ENCODE peak calls at places on chromosomes 6 and 20, in nine cellular contexts. Q is fibroblast of mammary gland, T is right atrium auricular region, J is activated T-cell treated with anti-CD3 and anti-CD28 coated beads for 1 hour, O is H4, B is HS-5, L is NCI-H1436 treated with DMSO at 0.1 percent for 48 hours, C is HTR-8/SVneo, V is fibroblast of pulmonary artery. W is an unnamed sample.

GRCh38 chr20:7744411-7744810 is 195.8 kb downstream of the HAO1 start:
- DNase-seq in Q (peak; percentile 90), T (no peak), J (no peak), O (peak; percentile 34), B (peak; percentile 95), L (no peak), C (no peak), V (peak; percentile 82), W (no peak)

GRCh38 chr6:36054965-36055364 is 27.4 kb downstream of the MAPK14 start:
- DNase-seq in Q (no peak), T (no peak), J (no peak), O (no peak), B (no peak), L (no peak), C (no peak), V (no peak), W (no peak)

GRCh38 chr20:35968930-35969329 is 540 bp downstream of the CNBD2 start:
- DNase-seq in Q (no peak), T (no peak), J (no peak), O (no peak), B (no peak), L (no peak), C (no peak), V (no peak), W (no peak)

GRCh38 chr20:57671662-57672061 is 38.2 kb downstream of the PMEPA1 start:
- DNase-seq in Q (no peak), T (no peak), J (no peak), O (no peak), B (no peak), L (no peak), C (peak; percentile 57), V (peak; percentile 14), W (no peak)

GRCh38 chr6:148509789-148510581 is 167.3 kb downstream of the SASH1 start:
- DNase-seq in Q (peak; percentile 99), T (peak; percentile 88), J (no peak), O (peak; percentile 90), B (peak; percentile 92), L (no peak), C (peak; percentile 29), V (peak; percentile 97), W (no peak)

GRCh38 chr20:56400001-56400640 is 7.7 kb downstream of the CSTF1 start:
- DNase-seq in Q (peak; percentile 84), T (peak; percentile 70), J (peak; percentile 53), O (peak; percentile 37), B (no peak), L (peak; percentile 4), C (peak; percentile 87), V (peak; percentile 93), W (no peak)

GRCh38 chr6:26270903-26271639 is 93.9 kb upstream of the BTN3A2 start:
- DNase-seq in Q (peak; percentile 83), T (peak; percentile 66), J (peak; percentile 78), O (peak; percentile 93), B (no peak), L (peak; percentile 91), C (peak; percentile 89), V (peak; percentile 91), W (no peak)

GRCh38 chr6:93447874-93448273 is 28.5 kb upstream of the EPHA7 start:
- DNase-seq in Q (no peak), T (no peak), J (no peak), O (no peak), B (no peak), L (no peak), C (no peak), V (no peak), W (no peak)

GRCh38 chr20:63685269-63686026 is 11.0 kb upstream of the TNFRSF6B start:
- DNase-seq in Q (no peak), T (no peak), J (no peak), O (no peak), B (no peak), L (no peak), C (no peak), V (no peak), W (no peak)

GRCh38 chr6:18269253-18269652 is 4.9 kb upstream of the DEK start:
- DNase-seq in Q (peak; percentile 57), T (no peak), J (no peak), O (no peak), B (no peak), L (no peak), C (peak; percentile 82), V (no peak), W (no peak)

GRCh38 chr20:49207071-49207470 is 12.1 kb upstream of the DDX27 start:
- DNase-seq in Q (no peak), T (no peak), J (no peak), O (no peak), B (no peak), L (no peak), C (no peak), V (no peak), W (no peak)

GRCh38 chr6:145883263-145883662 is 68.7 kb upstream of the FBXO30 start:
- DNase-seq in Q (no peak), T (no peak), J (no peak), O (no peak), B (no peak), L (no peak), C (no peak), V (no peak), W (no peak)

GRCh38 chr6:127737009-127737486 is 160.1 kb downstream of the C6orf58 start:
- DNase-seq in Q (peak; percentile 74), T (no peak), J (peak; percentile 3), O (peak; percentile 69), B (peak; percentile 53), L (peak; percentile 29), C (peak; percentile 56), V (peak; percentile 83), W (no peak)

GRCh38 chr6:72861059-72861458 is 239.2 kb downstream of the KCNQ5 start:
- DNase-seq in Q (peak; percentile 3), T (no peak), J (no peak), O (no peak), B (no peak), L (no peak), C (no peak), V (no peak), W (no peak)

W was measured in left lobe of liver.